ENCODE peak calls at places on chromosome 7, in six cellular contexts. J is HEK293T, S is K562, B is GM12878, X is IMR-90, N is HepG2. F is an unnamed sample.

GRCh38 chr7:75866497-75867389 is 12.1 kb upstream of the RHBDD2 start:
- DNase-seq in X (peak), B (no peak), N (peak), J (peak), S (peak), F (peak)

GRCh38 chr7:55005241-55005836 is 13.5 kb upstream of the EGFR start:
- DNase-seq in J (no peak), S (no peak), N (no peak), B (no peak), X (no peak), F (no peak)

GRCh38 chr7:24133691-24134090 is 150.3 kb upstream of the NPY start:
- DNase-seq in S (no peak), N (no peak), J (no peak), X (no peak), B (no peak), F (no peak)

GRCh38 chr7:96310106-96310505 is 11.8 kb downstream of the SLC25A13 start:
- DNase-seq in B (no peak), N (no peak), J (no peak), X (no peak), S (no peak), F (no peak)

GRCh38 chr7:85287126-85287825 is 100.4 kb upstream of the SEMA3D start:
- DNase-seq in J (no peak), S (no peak), X (peak), B (no peak), N (no peak), F (no peak)

GRCh38 chr7:32905175-32905662 is 13.7 kb upstream of the KBTBD2 start:
- DNase-seq in S (peak), J (no peak), B (no peak), N (no peak), X (peak), F (peak)

GRCh38 chr7:46811529-46811928 is 770.4 kb downstream of the TNS3 start:
- DNase-seq in X (peak), J (no peak), B (no peak), N (no peak), S (no peak), F (no peak)

GRCh38 chr7:36277247-36277542 is 112.5 kb upstream of the ANLN start:
- DNase-seq in X (no peak), N (peak), S (no peak), J (no peak), B (no peak), F (no peak)

GRCh38 chr7:99379043-99379577 is 4.6 kb downstream of the ARPC1B start:
- DNase-seq in X (peak), J (no peak), S (no peak), N (no peak), B (peak), F (no peak)

GRCh38 chr7:124536156-124536762 is 229.3 kb downstream of the GPR37 start:
- DNase-seq in J (no peak), S (no peak), X (peak), N (no peak), B (no peak), F (no peak)

GRCh38 chr7:129896568-129897382 is 56.0 kb downstream of the UBE2H start:
- DNase-seq in N (no peak), B (no peak), J (no peak), S (no peak), X (peak), F (no peak)

GRCh38 chr7:149588930-149589329 is 91.3 kb upstream of the ZNF746 start:
- DNase-seq in S (no peak), X (no peak), B (no peak), N (no peak), J (no peak), F (no peak)

GRCh38 chr7:32507416-32507815 is 12.1 kb downstream of the AVL9 start:
- DNase-seq in B (no peak), S (no peak), X (no peak), J (no peak), N (no peak), F (no peak)

GRCh38 chr7:22256702-22257101 is 100.3 kb downstream of the RAPGEF5 start:
- DNase-seq in X (no peak), S (no peak), J (no peak), N (no peak), B (no peak), F (no peak)

GRCh38 chr7:91187061-91187460 is 77.2 kb upstream of the FZD1 start:
- DNase-seq in B (no peak), J (no peak), N (no peak), S (no peak), X (no peak), F (no peak)

GRCh38 chr7:13920053-13920697 is 69.3 kb downstream of the ETV1 start:
- DNase-seq in N (peak), X (peak), B (no peak), J (peak), S (peak), F (peak)

GRCh38 chr7:35797311-35797710 is 3.5 kb upstream of the SEPTIN7 start:
- DNase-seq in X (no peak), S (no peak), B (no peak), N (no peak), J (no peak), F (no peak)

GRCh38 chr7:77538186-77538907 is 1.3 kb downstream of the PTPN12 start:
- DNase-seq in X (peak), J (peak), B (no peak), S (peak), N (peak), F (peak)

GRCh38 chr7:137262599-137262998 is 80.9 kb downstream of the PTN start:
- DNase-seq in B (no peak), N (no peak), J (no peak), S (no peak), X (no peak), F (no peak)

GRCh38 chr7:424301-424935 is 95.2 kb downstream of the PDGFA start:
- DNase-seq in X (no peak), S (no peak), J (no peak), B (no peak), N (no peak), F (no peak)

GRCh38 chr7:52779004-52779403 is 256.4 kb upstream of the POM121L12 start:
- DNase-seq in N (no peak), X (no peak), B (no peak), S (no peak), J (no peak), F (no peak)

GRCh38 chr7:70596575-70596891 is 535.4 kb upstream of the GALNT17 start:
- DNase-seq in N (no peak), B (no peak), X (no peak), S (no peak), J (no peak), F (no peak)

GRCh38 chr7:29764227-29764626 is 42.1 kb upstream of the WIPF3 start:
- DNase-seq in N (no peak), B (no peak), S (no peak), X (no peak), J (peak), F (no peak)

GRCh38 chr7:124762611-124763143 is 2.9 kb downstream of the GPR37 start:
- DNase-seq in J (no peak), S (no peak), B (no peak), N (peak), X (peak), F (no peak)

GRCh38 chr7:120363414-120363813 is 90.4 kb downstream of the KCND2 start:
- DNase-seq in N (no peak), B (no peak), J (no peak), X (no peak), S (no peak), F (no peak)

GRCh38 chr7:66522518-66522917 is 106.2 kb upstream of the KCTD7 start:
- DNase-seq in N (no peak), J (no peak), B (no peak), X (no peak), S (no peak), F (peak)

GRCh38 chr7:103387267-103387666 is 39.8 kb downstream of the PSMC2 start:
- DNase-seq in S (no peak), B (no peak), J (no peak), N (no peak), X (no peak), F (no peak)

GRCh38 chr7:148622887-148623585 is 32.5 kb downstream of the C7orf33 start:
- DNase-seq in X (no peak), B (no peak), J (peak), S (no peak), N (no peak), F (no peak)

DNA sequence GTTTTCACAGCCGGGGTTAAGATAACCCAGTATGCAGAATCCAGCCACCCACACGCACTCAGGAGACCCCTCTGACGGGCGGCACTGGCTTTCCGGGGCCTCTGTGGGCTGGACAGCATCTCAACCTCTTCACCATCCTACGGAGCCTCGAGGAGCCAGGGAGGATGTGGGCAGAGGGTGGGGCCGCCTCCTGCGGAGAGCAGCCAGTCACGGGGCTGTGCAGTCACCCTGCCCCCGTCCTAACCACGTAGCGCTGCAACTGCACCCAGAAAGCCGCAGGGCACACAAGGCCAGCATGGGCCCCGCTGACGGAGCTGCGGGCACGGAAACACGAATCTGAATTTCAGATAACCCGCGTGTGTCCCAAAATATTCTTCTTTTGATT is 270.3 kb downstream of the ELFN1 start:
- DNase-seq in N (no peak), J (no peak), X (no peak), B (peak), S (peak), F (no peak)
- TF ChIP-seq BHLHE40 in N (no peak), J (no peak), X (no peak), B (peak), S (peak), F (no peak)

GRCh38 chr7:114631249-114631822 is 216.7 kb downstream of the FOXP2 start:
- DNase-seq in J (no peak), X (no peak), N (no peak), S (no peak), B (no peak), F (no peak)
- TF ChIP-seq BHLHE40 in J (no peak), X (no peak), N (no peak), S (no peak), B (no peak), F (no peak)

DNA sequence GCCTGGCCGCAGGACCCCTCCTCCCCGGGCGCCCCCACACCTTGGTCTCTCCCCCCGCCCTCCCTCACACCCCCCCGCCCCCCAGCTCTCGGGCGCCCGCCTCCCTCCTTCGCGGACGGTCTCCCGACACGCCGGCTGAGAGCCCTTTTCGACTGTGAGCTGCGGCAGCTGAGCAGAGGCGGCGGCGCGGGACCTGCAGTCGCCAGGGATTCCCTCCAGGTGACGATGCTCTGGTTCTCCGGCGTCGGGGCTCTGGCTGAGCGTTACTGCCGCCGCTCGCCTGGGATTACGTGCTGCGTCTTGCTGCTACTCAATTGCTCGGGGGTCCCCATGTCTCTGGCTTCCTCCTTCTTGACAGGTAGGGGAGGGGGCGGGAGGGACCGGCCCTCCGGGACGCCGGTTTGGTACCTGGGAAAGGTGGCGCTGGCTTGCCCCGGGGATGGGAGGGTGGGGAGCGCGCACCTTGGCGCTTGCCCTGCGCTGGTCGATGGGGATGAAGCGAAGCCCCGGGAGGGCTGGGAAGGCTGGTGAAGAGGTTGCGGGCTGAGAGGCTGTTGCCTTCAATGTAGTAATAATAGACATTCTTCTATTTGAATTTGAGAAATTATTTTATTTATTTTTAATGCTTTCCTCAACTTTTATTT is at the start of gene BMPER:
- DNase-seq in N (no peak), S (no peak), B (no peak), X (peak), J (peak), F (peak)
- TF ChIP-seq BHLHE40 in N (no peak), S (no peak), B (no peak), X (no peak), J (no peak), F (no peak)

GRCh38 chr7:128150223-128150622 is 90.9 kb upstream of the LEP start:
- DNase-seq in B (no peak), X (no peak), J (no peak), N (no peak), S (no peak), F (no peak)

GRCh38 chr7:128139406-128139805 is 101.7 kb upstream of the LEP start:
- DNase-seq in B (no peak), J (no peak), X (no peak), S (no peak), N (no peak), F (no peak)

GRCh38 chr7:128141683-128142195 is 99.3 kb upstream of the LEP start:
- DNase-seq in X (no peak), J (no peak), B (no peak), N (no peak), S (no peak), F (no peak)

GRCh38 chr7:128148676-128149075 is 92.4 kb upstream of the LEP start:
- DNase-seq in B (no peak), X (no peak), J (no peak), N (no peak), S (no peak), F (no peak)

GRCh38 chr7:128145191-128145590 is 95.9 kb upstream of the LEP start:
- DNase-seq in J (no peak), S (no peak), B (no peak), X (no peak), N (no peak), F (no peak)
- TF ChIP-seq BHLHE40 in J (no peak), S (no peak), B (no peak), X (no peak), N (no peak), F (no peak)

GRCh38 chr7:117061751-117062150 is 108.5 kb downstream of the ST7 start:
- DNase-seq in N (no peak), S (no peak), B (no peak), J (no peak), X (peak), F (no peak)
- TF ChIP-seq BHLHE40 in N (no peak), S (no peak), B (no peak), J (no peak), X (no peak), F (no peak)

F was measured in A549.